ENCODE peak calls at places on chromosome 21, in nine cellular contexts. G, M, F, D, Z, E, V, O and H are unnamed samples.
A peak's percentile ranks its signal among the peaks of the same experiment; 100 is the strongest.

GRCh38 chr21:23223882-23224281 is 2225.7 kb downstream of the NCAM2 start:
- DNase-seq in V (no peak), F (no peak), M (no peak), D (no peak), G (no peak), E (no peak), O (no peak), Z (no peak), H (no peak)

GRCh38 chr21:34808569-34809204 is 139.9 kb downstream of the CLIC6 start:
- DNase-seq in E (no peak), G (no peak), Z (no peak), F (peak; percentile 74), O (no peak), M (no peak), D (no peak), V (no peak), H (no peak)

GRCh38 chr21:42263591-42264131 is 44.7 kb downstream of the ABCG1 start:
- DNase-seq in O (no peak), D (no peak), Z (peak; percentile 76), V (no peak), F (peak; percentile 76), E (no peak), G (no peak), M (no peak), H (no peak)

GRCh38 chr21:33007747-33008146 is 18.0 kb upstream of the OLIG2 start:
- DNase-seq in M (no peak), G (no peak), E (no peak), O (no peak), D (no peak), V (no peak), F (no peak), Z (no peak), H (no peak)

GRCh38 chr21:41768371-41769042 is 1.7 kb upstream of the RIPK4 start:
- DNase-seq in E (peak; percentile 79), G (peak; percentile 97), Z (peak; percentile 63), V (no peak), O (peak; percentile 83), F (peak; percentile 61), M (no peak), D (no peak), H (no peak)

GRCh38 chr21:32424674-32425073 is 12.2 kb downstream of the EVA1C start:
- DNase-seq in V (no peak), D (no peak), G (peak; percentile 31), F (no peak), M (no peak), O (no peak), E (no peak), Z (no peak), H (no peak)

GRCh38 chr21:41833138-41834115 is 45.7 kb downstream of the PRDM15 start:
- DNase-seq in G (no peak), Z (no peak), E (no peak), D (no peak), V (peak; percentile 95), F (no peak), M (no peak), O (no peak), H (peak; percentile 80)

GRCh38 chr21:29208666-29209059 is 78.2 kb downstream of the MAP3K7CL start:
- DNase-seq in F (peak; percentile 87), D (no peak), E (no peak), V (no peak), O (no peak), G (peak; percentile 78), M (no peak), Z (no peak), H (no peak)

GRCh38 chr21:42991992-42992740 is 17.8 kb downstream of the PKNOX1 start:
- DNase-seq in G (peak; percentile 60), M (peak; percentile 73), E (peak; percentile 35), Z (peak; percentile 96), F (peak; percentile 93), V (no peak), D (no peak), O (no peak), H (no peak)

GRCh38 chr21:31397515-31397926 is 53.5 kb upstream of the TIAM1 start:
- DNase-seq in V (no peak), M (no peak), D (no peak), Z (no peak), G (no peak), O (no peak), E (no peak), F (peak; percentile 23), H (no peak)

GRCh38 chr21:42469272-42469671 is 26.8 kb downstream of the RSPH1 start:
- DNase-seq in E (no peak), O (no peak), M (no peak), Z (no peak), G (no peak), F (no peak), V (peak; percentile 45), D (no peak), H (no peak)

GRCh38 chr21:19120591-19120990 is 717.0 kb upstream of the TMPRSS15 start:
- DNase-seq in Z (no peak), D (no peak), O (no peak), F (no peak), M (no peak), G (no peak), E (peak; percentile 60), V (no peak), H (no peak)

GRCh38 chr21:21084179-21084578 is 86.0 kb downstream of the NCAM2 start:
- DNase-seq in E (no peak), O (no peak), Z (no peak), M (no peak), F (peak; percentile 35), D (no peak), G (no peak), V (no peak), H (no peak)

GRCh38 chr21:35027558-35028450 is 21.3 kb downstream of the RUNX1 start:
- DNase-seq in M (no peak), G (no peak), Z (no peak), V (peak; percentile 66), E (no peak), D (no peak), O (no peak), F (no peak), H (no peak)

GRCh38 chr21:29526545-29526944 is 227.8 kb downstream of the BACH1 start:
- DNase-seq in O (no peak), F (no peak), D (no peak), G (no peak), E (no peak), Z (no peak), M (no peak), V (no peak), H (no peak)

GRCh38 chr21:34072145-34073031 is 990 bp upstream of the MRPS6 start:
- DNase-seq in F (no peak), G (peak; percentile 27), O (peak; percentile 67), E (no peak), M (peak; percentile 34), D (no peak), Z (peak; percentile 79), V (no peak), H (no peak)

GRCh38 chr21:34743831-34744230 is 75.0 kb downstream of the CLIC6 start:
- DNase-seq in E (no peak), D (no peak), V (no peak), O (no peak), F (peak; percentile 56), Z (no peak), M (no peak), G (peak; percentile 98), H (no peak)

GRCh38 chr21:31912501-31912900 is 39.7 kb downstream of the HUNK start:
- DNase-seq in M (no peak), E (no peak), G (no peak), Z (no peak), D (no peak), V (no peak), O (no peak), F (no peak), H (no peak)

GRCh38 chr21:15744926-15745325 is 15.1 kb downstream of the USP25 start:
- DNase-seq in D (no peak), E (peak; percentile 38), Z (no peak), O (no peak), F (no peak), M (no peak), V (no peak), G (no peak), H (no peak)

GRCh38 chr21:27564684-27565280 is 597.9 kb upstream of the ADAMTS5 start:
- DNase-seq in O (peak; percentile 59), V (peak; percentile 40), M (peak; percentile 37), E (peak; percentile 38), F (peak; percentile 75), G (peak; percentile 52), D (peak; percentile 25), Z (no peak), H (no peak)
- TF ChIP-seq CTCF in O (peak; percentile 61), V (peak; percentile 69), M (no peak), E (peak; percentile 84), F (peak; percentile 64), G (peak; percentile 80), D (peak; percentile 79), Z (peak; percentile 28), H (no peak)

GRCh38 chr21:36976882-36977651 is 10.6 kb upstream of the HLCS start:
- DNase-seq in Z (no peak), G (peak; percentile 96), M (no peak), V (peak; percentile 94), D (peak; percentile 34), O (peak; percentile 42), E (peak; percentile 61), F (peak; percentile 86), H (peak; percentile 74)

GRCh38 chr21:36980280-36981048 is 14.0 kb upstream of the HLCS start:
- DNase-seq in F (peak; percentile 33), D (no peak), M (peak; percentile 33), E (peak; percentile 53), O (peak; percentile 63), V (no peak), G (peak; percentile 57), Z (no peak), H (no peak)

GRCh38 chr21:36973986-36974850 is 7.7 kb upstream of the HLCS start:
- DNase-seq in V (peak; percentile 3), D (no peak), F (no peak), G (no peak), M (no peak), E (no peak), O (no peak), Z (no peak), H (no peak)

GRCh38 chr21:36974851-36975192 is 8.4 kb upstream of the HLCS start:
- DNase-seq in F (no peak), Z (no peak), G (no peak), M (no peak), E (no peak), V (no peak), O (no peak), D (no peak), H (no peak)

GRCh38 chr21:36976228-36976627 is 9.8 kb upstream of the HLCS start:
- DNase-seq in Z (no peak), G (no peak), F (no peak), E (no peak), D (no peak), O (no peak), V (no peak), M (no peak), H (no peak)
- TF ChIP-seq CTCF in Z (no peak), G (no peak), F (no peak), E (no peak), D (no peak), O (no peak), V (no peak), M (no peak), H (no peak)

GRCh38 chr21:45548711-45549491 is 6.7 kb upstream of the SLC19A1 start:
- DNase-seq in Z (no peak), D (no peak), G (no peak), M (peak; percentile 4), E (no peak), V (no peak), F (no peak), O (no peak), H (no peak)
- TF ChIP-seq CTCF in Z (no peak), D (no peak), G (no peak), M (no peak), E (no peak), V (no peak), F (no peak), O (no peak), H (no peak)

GRCh38 chr21:16992448-16992847 is 520.4 kb upstream of the CXADR start:
- DNase-seq in G (no peak), O (no peak), D (no peak), M (no peak), E (peak; percentile 29), F (no peak), Z (no peak), V (no peak), H (no peak)
- TF ChIP-seq CTCF in G (no peak), O (no peak), D (no peak), M (no peak), E (peak; percentile 54), F (no peak), Z (no peak), V (no peak), H (no peak)